ENCODE peak calls at places on chromosomes 16 and 17, in five cellular contexts. One of them, this sample, is unnamed.
A peak's percentile ranks its signal among the peaks of the same experiment; 100 is the strongest.

GRCh38 chr17:82013341-82013740 is 9.3 kb downstream of the CENPX start:
- DNase-seq in neural crest cell: no peak
- DNase-seq in WTC11: no peak
- DNase-seq in MCF 10A: no peak
- DNase-seq in tibial nerve: no peak
- DNase-seq in this sample: no peak

GRCh38 chr17:76532072-76532651 is 5.3 kb downstream of the CYGB start:
- DNase-seq in neural crest cell: no peak
- DNase-seq in WTC11: no peak
- DNase-seq in MCF 10A: peak; percentile 57
- DNase-seq in tibial nerve: no peak
- DNase-seq in this sample: no peak

GRCh38 chr17:16962804-16963203 is 9.1 kb downstream of the TNFRSF13B start:
- DNase-seq in neural crest cell: no peak
- DNase-seq in WTC11: no peak
- DNase-seq in MCF 10A: peak; percentile 51
- DNase-seq in tibial nerve: no peak
- DNase-seq in this sample: no peak

GRCh38 chr17:35743911-35744328 is 9.1 kb downstream of the GAS2L2 start:
- DNase-seq in neural crest cell: peak; percentile 49
- DNase-seq in WTC11: peak; percentile 68
- DNase-seq in MCF 10A: peak; percentile 44
- DNase-seq in tibial nerve: no peak
- DNase-seq in this sample: peak; percentile 80

GRCh38 chr17:82160081-82160480 is 52.6 kb downstream of the CCDC57 start:
- DNase-seq in neural crest cell: no peak
- DNase-seq in WTC11: no peak
- DNase-seq in MCF 10A: peak; percentile 25
- DNase-seq in tibial nerve: no peak
- DNase-seq in this sample: no peak

GRCh38 chr17:44907696-44908470 is 7.4 kb downstream of the GFAP start:
- DNase-seq in neural crest cell: no peak
- DNase-seq in WTC11: no peak
- DNase-seq in MCF 10A: no peak
- DNase-seq in tibial nerve: no peak
- DNase-seq in this sample: no peak

GRCh38 chr16:51636913-51637743 is 486.1 kb upstream of the SALL1 start:
- DNase-seq in neural crest cell: no peak
- DNase-seq in WTC11: peak; percentile 33
- DNase-seq in MCF 10A: peak; percentile 80
- DNase-seq in tibial nerve: no peak
- DNase-seq in this sample: no peak

GRCh38 chr17:77205396-77206124 is 64.8 kb downstream of the SEC14L1 start:
- DNase-seq in neural crest cell: no peak
- DNase-seq in WTC11: no peak
- DNase-seq in MCF 10A: no peak
- DNase-seq in tibial nerve: no peak
- DNase-seq in this sample: no peak

GRCh38 chr16:14001521-14001920 is 69.6 kb upstream of the MRTFB start:
- DNase-seq in neural crest cell: no peak
- DNase-seq in WTC11: no peak
- DNase-seq in MCF 10A: no peak
- DNase-seq in tibial nerve: no peak
- DNase-seq in this sample: no peak

GRCh38 chr17:13346996-13347762 is 254.6 kb downstream of the HS3ST3A1 start:
- DNase-seq in neural crest cell: no peak
- DNase-seq in WTC11: no peak
- DNase-seq in MCF 10A: peak; percentile 97
- DNase-seq in tibial nerve: no peak
- DNase-seq in this sample: no peak

GRCh38 chr17:79549111-79549915 is 61.5 kb downstream of the RBFOX3 start:
- DNase-seq in neural crest cell: no peak
- DNase-seq in WTC11: peak; percentile 55
- DNase-seq in MCF 10A: no peak
- DNase-seq in tibial nerve: no peak
- DNase-seq in this sample: no peak

GRCh38 chr17:6482105-6482455 is 37.8 kb downstream of the PIMREG start:
- DNase-seq in neural crest cell: no peak
- DNase-seq in WTC11: no peak
- DNase-seq in MCF 10A: no peak
- DNase-seq in tibial nerve: no peak
- DNase-seq in this sample: no peak

GRCh38 chr17:39979021-39979660 is 1.5 kb upstream of the PSMD3 start:
- DNase-seq in neural crest cell: no peak
- DNase-seq in WTC11: no peak
- DNase-seq in MCF 10A: no peak
- DNase-seq in tibial nerve: no peak
- DNase-seq in this sample: no peak

GRCh38 chr16:30609002-30609927 is 924 bp downstream of the ZNF689 start:
- DNase-seq in neural crest cell: peak; percentile 23
- DNase-seq in WTC11: peak; percentile 46
- DNase-seq in MCF 10A: peak; percentile 45
- DNase-seq in tibial nerve: peak; percentile 14
- DNase-seq in this sample: peak; percentile 43

GRCh38 chr17:2399572-2400473 is 1.0 kb downstream of the MNT start:
- DNase-seq in neural crest cell: peak; percentile 81
- DNase-seq in WTC11: peak; percentile 96
- DNase-seq in MCF 10A: peak; percentile 95
- DNase-seq in tibial nerve: peak; percentile 92
- DNase-seq in this sample: peak; percentile 95

GRCh38 chr17:79748296-79749099 is 17.8 kb downstream of the ENPP7 start:
- DNase-seq in neural crest cell: no peak
- DNase-seq in WTC11: no peak
- DNase-seq in MCF 10A: no peak
- DNase-seq in tibial nerve: no peak
- DNase-seq in this sample: peak; percentile 37

GRCh38 chr16:27177031-27177774 is 26.1 kb upstream of the KDM8 start:
- DNase-seq in neural crest cell: no peak
- DNase-seq in WTC11: no peak
- DNase-seq in MCF 10A: no peak
- DNase-seq in tibial nerve: no peak
- DNase-seq in this sample: no peak

GRCh38 chr17:57662021-57662420 is 83.1 kb downstream of the CCDC182 start:
- DNase-seq in neural crest cell: no peak
- DNase-seq in WTC11: no peak
- DNase-seq in MCF 10A: no peak
- DNase-seq in tibial nerve: no peak
- DNase-seq in this sample: no peak

GRCh38 chr16:81964808-81965207 is 46.5 kb downstream of the SDR42E1 start:
- DNase-seq in neural crest cell: no peak
- DNase-seq in WTC11: no peak
- DNase-seq in MCF 10A: no peak
- DNase-seq in tibial nerve: no peak
- DNase-seq in this sample: no peak

GRCh38 chr17:39573447-39574298 is 34.0 kb downstream of the NEUROD2 start:
- DNase-seq in neural crest cell: peak; percentile 59
- DNase-seq in WTC11: peak; percentile 70
- DNase-seq in MCF 10A: peak; percentile 61
- DNase-seq in tibial nerve: peak; percentile 33
- DNase-seq in this sample: peak; percentile 77

GRCh38 chr17:9522074-9522473 is 53.5 kb downstream of the STX8 start:
- DNase-seq in neural crest cell: peak; percentile 10
- DNase-seq in WTC11: no peak
- DNase-seq in MCF 10A: peak; percentile 48
- DNase-seq in tibial nerve: peak; percentile 18
- DNase-seq in this sample: peak; percentile 15

GRCh38 chr17:50150354-50151040 is at the start of gene PPP1R9B:
- DNase-seq in neural crest cell: no peak
- DNase-seq in WTC11: no peak
- DNase-seq in MCF 10A: no peak
- DNase-seq in tibial nerve: no peak
- DNase-seq in this sample: no peak

GRCh38 chr17:50151041-50151936 is 812 bp upstream of the PPP1R9B start:
- DNase-seq in neural crest cell: peak; percentile 83
- DNase-seq in WTC11: peak; percentile 92
- DNase-seq in MCF 10A: peak; percentile 92
- DNase-seq in tibial nerve: peak; percentile 82
- DNase-seq in this sample: peak; percentile 89

GRCh38 chr17:50148226-50149098 is 2.0 kb downstream of the PPP1R9B start:
- DNase-seq in neural crest cell: no peak
- DNase-seq in WTC11: no peak
- DNase-seq in MCF 10A: peak; percentile 80
- DNase-seq in tibial nerve: peak; percentile 54
- DNase-seq in this sample: peak; percentile 36

GRCh38 chr17:50149099-50149424 is 1.4 kb downstream of the PPP1R9B start:
- DNase-seq in neural crest cell: no peak
- DNase-seq in WTC11: no peak
- DNase-seq in MCF 10A: no peak
- DNase-seq in tibial nerve: no peak
- DNase-seq in this sample: no peak

DNA sequence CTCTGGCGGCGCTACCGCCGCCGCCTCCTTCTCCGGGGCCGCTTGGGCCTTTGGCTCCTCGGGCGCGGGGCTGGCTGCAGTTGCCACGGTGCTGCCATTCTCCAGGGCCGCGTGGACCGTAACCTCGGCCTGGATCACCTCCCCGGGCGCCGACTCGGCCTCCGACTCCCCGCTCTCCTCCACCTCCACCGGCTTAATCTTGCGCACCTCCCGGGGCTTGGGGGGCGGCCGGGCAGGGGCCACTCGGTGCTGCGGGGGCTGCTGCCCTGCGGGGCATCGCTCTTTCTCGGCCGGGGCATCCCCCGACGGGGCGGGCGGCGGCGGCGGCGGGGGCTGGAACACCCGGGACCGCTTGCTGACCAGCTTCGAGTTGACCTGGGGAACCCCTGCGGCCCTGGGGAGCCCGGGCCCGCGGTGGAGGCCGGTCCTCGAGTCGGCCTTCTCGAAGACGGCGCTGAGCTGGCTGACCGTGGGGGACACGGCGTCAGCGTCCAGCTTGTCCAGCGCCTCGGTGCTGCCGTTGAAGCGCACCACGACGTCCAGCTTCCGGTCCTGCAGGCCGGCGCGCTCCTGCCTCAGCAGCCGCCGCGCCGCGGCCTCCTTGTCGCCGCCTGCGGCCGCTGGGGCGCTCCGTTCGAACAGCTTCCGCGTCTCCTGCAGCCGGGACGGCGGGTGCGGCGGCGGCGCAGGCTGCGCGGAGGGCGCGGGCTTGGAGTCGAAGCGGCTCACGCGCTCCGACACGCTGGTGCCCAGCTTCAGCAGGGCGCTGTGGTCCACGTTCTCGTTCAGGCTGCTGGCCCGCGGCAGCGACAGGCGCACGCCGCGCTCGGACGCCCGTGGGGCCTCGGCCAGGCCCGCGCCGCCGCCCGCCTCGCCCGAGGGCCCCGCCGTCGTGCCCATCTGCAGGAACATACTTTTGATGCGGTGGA is 788 bp downstream of the PPP1R9B start:
- DNase-seq in neural crest cell: peak; percentile 45
- DNase-seq in WTC11: no peak
- DNase-seq in MCF 10A: peak; percentile 50
- DNase-seq in tibial nerve: no peak
- DNase-seq in this sample: peak; percentile 72
- TF ChIP-seq CTCF in neural crest cell: peak; percentile 33
- TF ChIP-seq CTCF in WTC11: no peak
- TF ChIP-seq CTCF in MCF 10A: no peak
- TF ChIP-seq CTCF in tibial nerve: peak; percentile 36
- TF ChIP-seq CTCF in this sample: no peak

DNA sequence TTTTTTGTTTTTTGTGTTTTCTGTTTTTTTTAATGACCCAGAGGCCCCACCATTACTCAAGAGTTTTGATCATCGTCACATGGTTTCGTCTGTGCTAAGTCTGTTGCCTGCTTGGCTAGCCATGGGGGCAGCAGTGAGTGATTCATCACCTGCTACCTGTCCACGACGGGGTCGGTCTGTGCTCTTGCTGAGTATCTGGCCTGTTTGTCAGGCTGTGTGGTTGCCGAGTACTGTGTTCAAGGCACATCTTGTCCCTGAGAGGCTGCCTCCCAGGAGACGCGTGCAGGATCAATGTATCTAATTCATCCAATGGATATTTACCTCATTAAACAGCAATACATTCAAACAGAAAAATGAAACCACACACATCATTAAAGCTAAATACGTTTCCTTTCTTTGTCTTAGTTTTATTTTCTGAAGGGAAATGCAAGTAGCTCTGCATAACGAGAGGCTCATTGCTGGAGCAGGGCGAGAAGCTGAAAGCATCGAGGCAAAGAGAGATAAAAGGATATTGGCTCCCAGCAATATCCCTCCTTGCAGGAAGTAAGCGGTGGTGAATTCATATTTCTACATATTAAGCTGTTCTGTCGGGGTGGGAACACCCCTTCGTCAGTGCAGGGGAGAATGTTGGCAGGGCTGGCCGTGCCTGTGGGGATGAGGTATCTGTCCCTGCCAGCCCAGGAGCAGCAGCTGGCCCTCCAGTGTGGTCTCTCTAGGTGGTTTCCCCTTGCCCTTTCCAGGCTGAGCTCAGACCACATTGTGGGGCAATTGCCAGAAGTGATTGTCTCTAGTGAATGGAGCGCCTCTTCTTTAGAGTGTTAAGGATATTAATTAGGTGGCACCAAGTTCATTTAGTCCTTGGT is 166.2 kb upstream of the ASIC2 start:
- DNase-seq in neural crest cell: no peak
- DNase-seq in WTC11: peak; percentile 31
- DNase-seq in MCF 10A: no peak
- DNase-seq in tibial nerve: no peak
- DNase-seq in this sample: peak; percentile 12
- TF ChIP-seq CTCF in neural crest cell: no peak
- TF ChIP-seq CTCF in WTC11: no peak
- TF ChIP-seq CTCF in MCF 10A: no peak
- TF ChIP-seq CTCF in tibial nerve: no peak
- TF ChIP-seq CTCF in this sample: no peak

GRCh38 chr17:18319604-18320256 is 4.6 kb downstream of the SMCR8 start:
- DNase-seq in neural crest cell: peak; percentile 26
- DNase-seq in WTC11: peak; percentile 56
- DNase-seq in MCF 10A: peak; percentile 48
- DNase-seq in tibial nerve: no peak
- DNase-seq in this sample: peak; percentile 53
- TF ChIP-seq CTCF in neural crest cell: peak; percentile 67
- TF ChIP-seq CTCF in WTC11: no peak
- TF ChIP-seq CTCF in MCF 10A: peak; percentile 35
- TF ChIP-seq CTCF in tibial nerve: no peak
- TF ChIP-seq CTCF in this sample: peak; percentile 46

GRCh38 chr16:28905229-28905754 is 19.7 kb downstream of the RABEP2 start:
- DNase-seq in neural crest cell: no peak
- DNase-seq in WTC11: no peak
- DNase-seq in MCF 10A: no peak
- DNase-seq in tibial nerve: no peak
- DNase-seq in this sample: no peak
- TF ChIP-seq CTCF in neural crest cell: no peak
- TF ChIP-seq CTCF in WTC11: no peak
- TF ChIP-seq CTCF in MCF 10A: no peak
- TF ChIP-seq CTCF in tibial nerve: no peak
- TF ChIP-seq CTCF in this sample: no peak

DNA sequence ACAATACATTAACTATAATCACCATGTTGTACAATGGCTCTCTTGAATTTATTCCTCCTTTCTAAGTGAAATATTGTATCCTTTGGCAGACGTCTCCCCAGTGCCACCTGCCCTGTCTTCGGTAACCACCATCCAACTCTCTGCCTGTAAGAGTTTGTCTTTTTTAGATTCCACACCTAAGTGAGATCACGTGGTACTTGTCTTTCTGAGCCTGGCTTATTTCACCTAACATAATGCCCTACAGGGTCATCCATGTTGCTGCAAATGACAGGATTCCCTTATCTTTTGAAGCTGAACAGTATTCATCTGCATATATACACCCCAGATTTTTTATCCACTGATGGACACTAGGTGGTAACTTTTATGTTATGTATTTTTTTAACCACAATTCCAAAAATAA is 24.2 kb downstream of the ORC6 start:
- DNase-seq in neural crest cell: no peak
- DNase-seq in WTC11: no peak
- DNase-seq in MCF 10A: no peak
- DNase-seq in tibial nerve: no peak
- DNase-seq in this sample: no peak
- TF ChIP-seq CTCF in neural crest cell: no peak
- TF ChIP-seq CTCF in WTC11: no peak
- TF ChIP-seq CTCF in MCF 10A: no peak
- TF ChIP-seq CTCF in tibial nerve: no peak
- TF ChIP-seq CTCF in this sample: no peak

GRCh38 chr17:8223356-8224063 is 13.1 kb upstream of the AURKB start:
- DNase-seq in neural crest cell: peak; percentile 47
- DNase-seq in WTC11: peak; percentile 77
- DNase-seq in MCF 10A: peak; percentile 52
- DNase-seq in tibial nerve: peak; percentile 59
- DNase-seq in this sample: peak; percentile 72
- TF ChIP-seq CTCF in neural crest cell: no peak
- TF ChIP-seq CTCF in WTC11: no peak
- TF ChIP-seq CTCF in MCF 10A: peak; percentile 6
- TF ChIP-seq CTCF in tibial nerve: no peak
- TF ChIP-seq CTCF in this sample: no peak